ENCODE peak calls at places on chromosome 21, in six cellular contexts. A, G, M, X, D and I are unnamed samples.

GRCh38 chr21:36881223-36881622 is 85.2 kb downstream of the HLCS start:
- DNase-seq in A (no peak), G (no peak), M (no peak), X (no peak), D (no peak), I (peak; percentile 51)

GRCh38 chr21:25967566-25968438 is 202.8 kb downstream of the APP start:
- DNase-seq in A (no peak), G (no peak), M (no peak), X (no peak), D (peak; percentile 40), I (no peak)

GRCh38 chr21:24093032-24093431 is 1514.2 kb downstream of the MRPL39 start:
- DNase-seq in A (no peak), G (no peak), M (no peak), X (no peak), D (no peak), I (no peak)

GRCh38 chr21:43810505-43811261 is 21.3 kb downstream of the RRP1 start:
- DNase-seq in A (peak; percentile 92), G (no peak), M (peak; percentile 90), X (peak; percentile 55), D (no peak), I (peak; percentile 44)

GRCh38 chr21:46352913-46353312 is 29.0 kb downstream of the PCNT start:
- DNase-seq in A (no peak), G (no peak), M (no peak), X (no peak), D (no peak), I (no peak)

GRCh38 chr21:37270576-37271365 is 3.6 kb upstream of the VPS26C start:
- DNase-seq in A (no peak), G (no peak), M (no peak), X (no peak), D (no peak), I (no peak)

GRCh38 chr21:41950941-41951408 is 2.8 kb downstream of the C2CD2 start:
- DNase-seq in A (no peak), G (no peak), M (no peak), X (no peak), D (no peak), I (no peak)

GRCh38 chr21:21163904-21164303 is 165.7 kb downstream of the NCAM2 start:
- DNase-seq in A (no peak), G (no peak), M (peak; percentile 1), X (peak; percentile 82), D (no peak), I (peak; percentile 82)

GRCh38 chr21:38503588-38503987 is 5.3 kb upstream of the ERG start:
- DNase-seq in A (no peak), G (peak; percentile 56), M (no peak), X (peak; percentile 38), D (peak; percentile 49), I (peak; percentile 3)

GRCh38 chr21:45078877-45079281 is 4.5 kb downstream of the ADARB1 start:
- DNase-seq in A (no peak), G (no peak), M (peak; percentile 44), X (peak; percentile 78), D (peak; percentile 15), I (peak; percentile 85)